ENCODE peak calls at places on chromosome 16, in eight cellular contexts. B, W, C, I, T, U, F and D are unnamed samples.

GRCh38 chr16:19071811-19072777 is 4.7 kb downstream of the COQ7 start:
- DNase-seq in B (no peak), W (peak; percentile 77), C (peak; percentile 44), I (no peak), T (peak; percentile 54), U (peak; percentile 32), F (peak; percentile 41), D (peak; percentile 67)

GRCh38 chr16:69924777-69925191 is 26.4 kb upstream of the CLEC18A start:
- DNase-seq in B (no peak), W (peak; percentile 51), C (no peak), I (no peak), T (peak; percentile 87), U (peak; percentile 39), F (no peak), D (no peak)

GRCh38 chr16:51508813-51509212 is 357.7 kb upstream of the SALL1 start:
- DNase-seq in B (no peak), W (no peak), C (no peak), I (no peak), T (peak; percentile 78), U (peak; percentile 84), F (no peak), D (no peak)

GRCh38 chr16:77514500-77515225 is 79.8 kb upstream of the ADAMTS18 start:
- DNase-seq in B (no peak), W (no peak), C (no peak), I (no peak), T (no peak), U (no peak), F (no peak), D (no peak)

GRCh38 chr16:90009172-90009899 is 9.9 kb downstream of the DBNDD1 start:
- DNase-seq in B (no peak), W (no peak), C (no peak), I (no peak), T (no peak), U (no peak), F (no peak), D (no peak)

GRCh38 chr16:85824161-85825135 is 25.0 kb downstream of the COX4I1 start:
- DNase-seq in B (no peak), W (no peak), C (no peak), I (no peak), T (no peak), U (no peak), F (no peak), D (no peak)

GRCh38 chr16:88381820-88382451 is 823 bp upstream of the ZNF469 start:
- DNase-seq in B (no peak), W (no peak), C (no peak), I (no peak), T (no peak), U (no peak), F (no peak), D (no peak)

GRCh38 chr16:49726155-49726554 is 129.8 kb downstream of the ZNF423 start:
- DNase-seq in B (no peak), W (no peak), C (no peak), I (no peak), T (no peak), U (no peak), F (no peak), D (no peak)

GRCh38 chr16:67393111-67393789 is at the start of gene TPPP3:
- DNase-seq in B (no peak), W (peak; percentile 93), C (no peak), I (no peak), T (peak; percentile 69), U (peak; percentile 67), F (peak; percentile 14), D (peak; percentile 84)

GRCh38 chr16:12576878-12577277 is 226.8 kb downstream of the CPPED1 start:
- DNase-seq in B (no peak), W (no peak), C (no peak), I (no peak), T (no peak), U (no peak), F (no peak), D (no peak)

GRCh38 chr16:77946834-77947233 is 75.5 kb upstream of the CLEC3A start:
- DNase-seq in B (no peak), W (peak; percentile 23), C (no peak), I (no peak), T (no peak), U (no peak), F (no peak), D (no peak)

GRCh38 chr16:83931556-83931955 is 21.5 kb upstream of the OSGIN1 start:
- DNase-seq in B (no peak), W (no peak), C (no peak), I (no peak), T (no peak), U (no peak), F (no peak), D (no peak)

GRCh38 chr16:75323198-75323597 is 71.8 kb upstream of the BCAR1 start:
- DNase-seq in B (no peak), W (no peak), C (no peak), I (no peak), T (no peak), U (no peak), F (no peak), D (no peak)

GRCh38 chr16:47046726-47047602 is 73.5 kb upstream of the DNAJA2 start:
- DNase-seq in B (no peak), W (no peak), C (no peak), I (no peak), T (no peak), U (no peak), F (no peak), D (no peak)

GRCh38 chr16:88790312-88791150 is 5.5 kb upstream of the PIEZO1 start:
- DNase-seq in B (no peak), W (no peak), C (no peak), I (no peak), T (peak; percentile 33), U (no peak), F (no peak), D (no peak)

GRCh38 chr16:50448522-50448921 is 79.7 kb upstream of the BRD7 start:
- DNase-seq in B (no peak), W (no peak), C (no peak), I (no peak), T (no peak), U (no peak), F (no peak), D (no peak)

GRCh38 chr16:11796227-11797165 is 562 bp downstream of the ZC3H7A start:
- DNase-seq in B (no peak), W (peak; percentile 77), C (peak; percentile 33), I (no peak), T (peak; percentile 56), U (no peak), F (no peak), D (peak; percentile 67)

GRCh38 chr16:720507-720989 is 398 bp upstream of the ANTKMT start:
- DNase-seq in B (no peak), W (peak; percentile 73), C (no peak), I (no peak), T (peak; percentile 59), U (peak; percentile 30), F (no peak), D (no peak)

GRCh38 chr16:57899771-57900661 is 70.9 kb downstream of the CNGB1 start:
- DNase-seq in B (peak; percentile 42), W (peak; percentile 82), C (peak; percentile 71), I (no peak), T (peak; percentile 63), U (peak; percentile 46), F (peak; percentile 73), D (peak; percentile 76)

GRCh38 chr16:30722443-30722842 is 23.5 kb downstream of the SRCAP start:
- DNase-seq in B (no peak), W (no peak), C (no peak), I (no peak), T (no peak), U (no peak), F (no peak), D (no peak)

GRCh38 chr16:50251375-50252081 is 14.8 kb upstream of the ADCY7 start:
- DNase-seq in B (no peak), W (no peak), C (no peak), I (peak; percentile 69), T (peak; percentile 96), U (peak; percentile 42), F (no peak), D (peak; percentile 68)

GRCh38 chr16:83813818-83814653 is 6.3 kb downstream of the HSBP1 start:
- DNase-seq in B (peak; percentile 56), W (peak; percentile 37), C (no peak), I (no peak), T (peak; percentile 92), U (peak; percentile 59), F (no peak), D (no peak)

GRCh38 chr16:48558269-48558915 is 51.6 kb downstream of the N4BP1 start:
- DNase-seq in B (no peak), W (no peak), C (no peak), I (no peak), T (peak; percentile 79), U (no peak), F (no peak), D (no peak)

GRCh38 chr16:6193718-6194117 is 1096.1 kb upstream of the EEF2KMT start:
- DNase-seq in B (no peak), W (peak; percentile 67), C (no peak), I (no peak), T (no peak), U (no peak), F (no peak), D (no peak)

GRCh38 chr16:75296606-75297005 is 45.2 kb upstream of the BCAR1 start:
- DNase-seq in B (no peak), W (no peak), C (no peak), I (no peak), T (peak; percentile 53), U (no peak), F (no peak), D (no peak)

GRCh38 chr16:4091638-4092037 is 24.6 kb downstream of the ADCY9 start:
- DNase-seq in B (no peak), W (no peak), C (no peak), I (no peak), T (no peak), U (no peak), F (no peak), D (peak; percentile 60)

GRCh38 chr16:31201511-31202401 is 804 bp downstream of the PYCARD start:
- DNase-seq in B (peak; percentile 23), W (peak; percentile 44), C (no peak), I (no peak), T (no peak), U (no peak), F (no peak), D (peak; percentile 47)